ENCODE peak calls at places on chromosomes 11 and 22, in six cellular contexts. X is amniotic stem cell, B is NCI-H1436, U is endothelial cell, C is NCI-H2081, V is iPS-NIHi11. S is an unnamed sample.

GRCh38 chr11:2142762-2143202 is 3.6 kb upstream of the IGF2 start:
- DNase-seq in V (no peak), X (peak), C (no peak), B (no peak), U (no peak), S (no peak)

GRCh38 chr11:111718436-111719325 is 47.5 kb downstream of the PPP2R1B start:
- DNase-seq in U (no peak), V (no peak), X (no peak), B (peak), C (no peak), S (no peak)

GRCh38 chr11:23263466-23263865 is 403.2 kb upstream of the CCDC179 start:
- DNase-seq in C (peak), X (no peak), U (no peak), B (no peak), V (no peak), S (no peak)

GRCh38 chr11:77081381-77081851 is 14.6 kb downstream of the CAPN5 start:
- DNase-seq in U (no peak), V (no peak), B (no peak), C (no peak), X (no peak), S (no peak)

GRCh38 chr11:48052183-48053040 is 72.1 kb downstream of the PTPRJ start:
- DNase-seq in X (peak), B (no peak), U (no peak), V (peak), C (no peak), S (peak)

GRCh38 chr11:46438211-46438610 is 46.6 kb upstream of the CHRM4 start:
- DNase-seq in U (no peak), C (no peak), X (no peak), B (no peak), V (no peak), S (no peak)

GRCh38 chr11:118198370-118198769 is 21.9 kb upstream of the SCN2B start:
- DNase-seq in V (peak), U (peak), C (peak), B (peak), X (peak), S (peak)

GRCh38 chr22:23064381-23065068 is 5.8 kb upstream of the GNAZ start:
- DNase-seq in X (no peak), C (no peak), B (no peak), U (no peak), V (no peak), S (no peak)

GRCh38 chr11:76999597-76999996 is 34.6 kb upstream of the B3GNT6 start:
- DNase-seq in C (no peak), X (no peak), U (no peak), V (no peak), B (no peak), S (no peak)

GRCh38 chr11:67674442-67674871 is at the start of gene ALDH3B2:
- DNase-seq in V (peak), U (no peak), C (no peak), B (no peak), X (no peak), S (no peak)